ENCODE peak calls at places on chromosomes 16 and 17, in seven cellular contexts. R, Q, S, G, D, B and W are unnamed samples.

GRCh38 chr17:41467546-41467945 is 360 bp upstream of the KRT32 start:
- DNase-seq in R (no peak), Q (no peak), S (no peak), G (no peak), D (no peak), B (no peak), W (no peak)

GRCh38 chr17:43713494-43714162 is 45.0 kb downstream of the SOST start:
- DNase-seq in R (peak; percentile 54), Q (no peak), S (no peak), G (no peak), D (no peak), B (peak; percentile 88), W (peak; percentile 40)

GRCh38 chr16:48912360-48912759 is 302.4 kb upstream of the N4BP1 start:
- DNase-seq in R (no peak), Q (peak; percentile 8), S (no peak), G (no peak), D (no peak), B (no peak), W (no peak)

GRCh38 chr16:89217388-89218191 is at the start of gene ZNF778:
- DNase-seq in R (peak; percentile 96), Q (peak; percentile 40), S (no peak), G (peak; percentile 88), D (peak; percentile 77), B (peak; percentile 95), W (peak; percentile 92)

GRCh38 chr17:79945591-79946255 is 89.9 kb downstream of the TBC1D16 start:
- DNase-seq in R (peak; percentile 9), Q (no peak), S (no peak), G (no peak), D (no peak), B (peak; percentile 35), W (peak; percentile 3)

GRCh38 chr17:17739388-17740066 is 58.3 kb downstream of the RAI1 start:
- DNase-seq in R (no peak), Q (no peak), S (no peak), G (peak; percentile 66), D (no peak), B (peak; percentile 78), W (no peak)

GRCh38 chr17:55704412-55704811 is 18.3 kb downstream of the TMEM100 start:
- DNase-seq in R (no peak), Q (no peak), S (no peak), G (no peak), D (no peak), B (no peak), W (no peak)

GRCh38 chr16:8594149-8594666 is 3.9 kb upstream of the TMEM114 start:
- DNase-seq in R (no peak), Q (no peak), S (no peak), G (peak; percentile 62), D (no peak), B (no peak), W (no peak)

GRCh38 chr16:4134434-4134833 is 18.2 kb upstream of the ADCY9 start:
- DNase-seq in R (no peak), Q (no peak), S (no peak), G (no peak), D (no peak), B (no peak), W (no peak)

GRCh38 chr17:62674363-62674739 is 46.9 kb downstream of the MRC2 start:
- DNase-seq in R (no peak), Q (no peak), S (no peak), G (no peak), D (no peak), B (no peak), W (no peak)

GRCh38 chr16:14564323-14564722 is 65.7 kb downstream of the PARN start:
- DNase-seq in R (no peak), Q (no peak), S (no peak), G (no peak), D (peak; percentile 45), B (no peak), W (no peak)

GRCh38 chr16:9055661-9056060 is 35.8 kb upstream of the HAPSTR1 start:
- DNase-seq in R (no peak), Q (no peak), S (no peak), G (no peak), D (peak; percentile 39), B (no peak), W (no peak)

DNA sequence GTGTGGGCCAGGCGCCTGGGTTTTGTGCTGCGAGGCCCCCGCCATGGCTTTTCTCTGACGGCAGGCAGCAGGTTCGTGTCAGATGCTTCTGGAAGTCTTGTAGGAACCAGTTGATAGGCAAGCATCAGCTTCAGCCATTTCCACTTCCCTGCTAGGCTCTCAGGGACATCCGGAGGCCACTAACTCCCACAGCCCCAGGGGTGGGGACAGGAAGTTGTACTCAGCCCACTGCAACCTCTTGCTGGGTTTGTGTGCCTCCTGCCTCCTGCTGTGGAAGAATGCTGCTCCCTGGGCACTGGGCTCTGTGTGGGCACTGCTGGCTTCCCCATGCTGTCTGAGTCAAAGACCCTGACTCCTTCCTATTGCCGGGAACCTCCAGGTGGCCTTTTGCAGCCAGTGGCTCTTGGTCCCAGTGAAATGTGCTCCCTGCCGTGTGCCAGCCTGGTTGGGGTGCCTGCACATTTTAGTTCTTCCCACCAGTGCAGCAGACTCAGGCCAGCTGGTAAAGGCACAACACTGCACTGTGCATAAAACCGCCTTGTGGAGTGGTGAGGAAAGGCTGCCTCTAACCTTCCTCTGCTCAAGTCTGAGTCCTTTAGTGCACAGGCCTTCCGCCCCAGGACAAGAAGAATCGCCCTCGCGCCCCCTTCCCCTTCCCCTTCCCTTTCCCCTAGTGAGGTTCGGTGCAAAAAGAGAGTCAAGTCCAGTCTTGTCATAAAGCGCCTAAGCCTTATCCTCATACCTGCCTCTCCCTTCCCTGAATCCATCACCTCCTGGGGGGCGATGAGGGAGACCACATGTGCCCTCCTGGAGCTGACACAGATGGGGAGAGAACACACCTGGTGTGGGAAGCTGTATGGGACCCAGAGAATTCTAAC is 16.6 kb downstream of the LDHD start:
- DNase-seq in R (no peak), Q (no peak), S (no peak), G (no peak), D (no peak), B (peak; percentile 29), W (no peak)
- TF ChIP-seq POLR2AphosphoS5 in R (no peak), Q (no peak), S (no peak), G (no peak), D (no peak), B (no peak), W (no peak)

DNA sequence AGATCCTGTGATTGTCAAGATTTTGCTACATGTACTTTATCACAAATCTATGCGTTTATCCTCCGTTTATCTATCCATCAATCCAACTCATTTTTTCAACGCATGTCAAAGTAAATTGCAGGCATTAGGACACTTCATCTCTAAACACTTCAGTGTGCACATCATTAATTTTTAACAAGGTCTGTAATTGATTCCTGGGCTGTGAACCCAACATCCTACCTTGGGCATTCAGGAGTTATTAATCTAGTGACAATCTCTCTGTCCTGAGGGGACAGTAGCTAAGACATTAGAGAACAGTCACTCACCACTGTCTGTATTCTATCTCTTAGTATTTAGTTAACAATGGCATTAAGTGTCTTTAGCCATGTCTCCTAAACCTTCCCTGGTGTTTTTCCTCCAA is 264.7 kb downstream of the SOX9 start:
- DNase-seq in R (no peak), Q (no peak), S (no peak), G (no peak), D (no peak), B (no peak), W (no peak)
- TF ChIP-seq TAF1 in R (no peak), Q (no peak), S (no peak), G (no peak), D (no peak), B (no peak), W (no peak)

GRCh38 chr17:51120357-51120738 is 320 bp downstream of the SPAG9 start:
- DNase-seq in R (peak; percentile 44), Q (no peak), S (no peak), G (no peak), D (no peak), B (peak; percentile 83), W (peak; percentile 52)

GRCh38 chr17:51119415-51120356 is 982 bp downstream of the SPAG9 start:
- DNase-seq in R (no peak), Q (no peak), S (no peak), G (peak; percentile 27), D (peak; percentile 65), B (peak; percentile 24), W (no peak)

GRCh38 chr17:51121620-51122472 is 1.2 kb upstream of the SPAG9 start:
- DNase-seq in R (peak; percentile 25), Q (peak; percentile 86), S (peak; percentile 54), G (peak; percentile 94), D (peak; percentile 88), B (peak; percentile 55), W (peak; percentile 41)

GRCh38 chr17:51118330-51119195 is 2.1 kb downstream of the SPAG9 start:
- DNase-seq in R (no peak), Q (no peak), S (no peak), G (no peak), D (peak; percentile 77), B (peak; percentile 25), W (no peak)

DNA sequence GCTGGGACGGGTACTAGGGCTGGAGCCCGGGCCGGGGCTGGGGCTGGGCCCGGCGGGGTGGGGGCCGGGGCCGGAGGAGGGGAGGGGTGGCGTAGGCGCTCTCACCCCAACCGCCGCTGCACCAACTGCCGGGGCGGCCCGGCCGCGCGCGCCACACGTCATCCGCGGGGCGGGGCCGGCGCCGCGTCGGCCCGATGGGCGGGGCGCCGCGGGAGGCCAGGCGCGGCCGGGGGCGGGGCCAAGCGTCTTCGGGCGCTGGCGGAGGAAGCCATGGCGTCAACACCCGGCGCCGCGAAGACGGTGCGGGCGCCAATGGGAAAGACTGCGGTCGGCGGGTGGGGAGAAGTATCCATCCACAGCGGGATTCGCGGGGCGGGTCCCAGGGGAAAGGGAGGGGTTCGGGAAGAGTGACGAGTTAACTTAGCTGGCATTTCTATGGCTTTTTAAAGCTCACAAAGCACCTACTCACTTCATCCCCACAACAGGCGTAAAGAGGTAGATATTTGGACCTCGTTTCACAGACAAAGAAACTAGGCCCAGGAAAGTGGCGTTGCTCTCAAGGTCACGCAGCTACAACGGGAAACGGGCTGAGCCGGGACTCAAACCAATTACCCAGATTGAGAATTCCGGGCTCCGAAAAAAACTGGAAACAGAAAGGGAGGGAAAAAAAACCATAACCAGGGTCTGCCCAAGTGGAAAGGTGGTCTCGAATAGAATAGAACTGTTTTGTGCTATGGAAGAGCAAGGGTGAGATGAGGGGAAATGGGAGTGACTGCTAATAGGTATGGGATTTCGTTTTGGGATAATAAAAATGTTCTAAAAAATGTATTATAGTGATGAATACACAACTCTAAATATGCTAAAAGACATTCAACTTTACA is at the start of gene SPAG9:
- DNase-seq in R (peak; percentile 88), Q (peak; percentile 60), S (peak; percentile 74), G (peak; percentile 97), D (peak; percentile 90), B (peak; percentile 100), W (peak; percentile 85)
- TF ChIP-seq POLR2AphosphoS5 in R (no peak), Q (peak; percentile 9), S (peak; percentile 62), G (peak; percentile 69), D (peak; percentile 85), B (peak; percentile 97), W (peak; percentile 66)

DNA sequence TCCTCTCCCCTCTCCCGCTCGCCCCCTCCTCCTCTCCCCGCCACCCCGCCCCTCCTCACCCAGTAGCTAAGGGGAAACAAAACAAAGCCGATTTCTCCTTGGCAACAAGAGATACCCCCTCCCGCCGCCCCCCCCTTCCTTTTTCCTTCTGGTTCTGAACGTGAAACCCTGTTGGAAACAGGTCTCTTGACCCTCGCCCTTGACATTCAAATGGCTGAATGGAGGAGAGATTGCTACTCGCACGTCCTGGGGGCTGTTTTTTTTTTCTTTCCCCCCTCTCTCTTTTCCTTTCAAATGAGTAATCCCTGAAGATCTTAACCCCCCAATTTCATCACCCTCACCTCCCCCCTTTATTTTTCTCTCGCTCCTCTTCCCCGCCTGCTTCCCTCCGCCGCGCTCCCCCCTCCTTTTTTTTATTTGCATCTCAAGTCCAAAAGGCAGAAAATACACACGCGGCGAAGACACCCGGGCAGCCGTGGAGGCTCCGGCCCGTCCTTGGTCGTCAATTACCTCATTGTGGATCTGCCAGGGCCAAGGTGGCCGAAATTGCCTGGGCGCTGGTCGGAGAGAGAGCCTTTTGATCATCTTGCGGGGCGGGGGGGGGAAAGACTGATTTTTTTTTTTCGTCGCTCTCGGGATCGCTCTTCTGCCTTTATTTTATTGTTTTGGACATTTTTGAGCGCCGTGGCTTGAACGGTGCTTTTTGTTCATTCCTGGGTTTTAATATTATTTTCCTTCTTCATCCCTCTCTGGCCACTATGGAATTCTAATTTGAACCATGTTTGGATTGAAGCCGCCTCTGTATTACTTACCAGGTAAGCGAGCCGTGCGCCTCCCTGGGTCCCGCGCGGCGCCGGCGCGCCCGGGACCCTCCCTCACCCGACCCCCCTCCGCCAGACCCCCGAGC is 57.3 kb upstream of the GSE1 start:
- DNase-seq in R (no peak), Q (no peak), S (no peak), G (no peak), D (peak; percentile 55), B (peak; percentile 87), W (no peak)
- TF ChIP-seq TAF1 in R (peak; percentile 36), Q (peak; percentile 58), S (no peak), G (no peak), D (no peak), B (no peak), W (no peak)